ENCODE peak calls at places on chromosome 11, in nine cellular contexts. E, T, G, H, M, P, I, C and X are unnamed samples.

GRCh38 chr11:93988912-93989311 is 32.2 kb upstream of the HEPHL1 start:
- DNase-seq in G (no peak), T (no peak), I (no peak), C (no peak), H (no peak), P (no peak), M (no peak), E (no peak), X (no peak)

GRCh38 chr11:61022311-61023085 is 51.0 kb downstream of the CD6 start:
- DNase-seq in C (no peak), P (no peak), G (no peak), I (no peak), H (no peak), E (no peak), T (peak), M (no peak), X (no peak)

GRCh38 chr11:69918231-69918937 is 99.2 kb upstream of the FGF3 start:
- DNase-seq in C (no peak), T (no peak), E (no peak), P (no peak), M (no peak), H (no peak), G (no peak), I (no peak), X (no peak)

GRCh38 chr11:14411818-14412217 is 52.8 kb upstream of the RRAS2 start:
- DNase-seq in H (no peak), M (no peak), E (no peak), T (no peak), P (no peak), G (no peak), C (no peak), I (no peak), X (no peak)

GRCh38 chr11:15750535-15751297 is 605.6 kb downstream of the SOX6 start:
- DNase-seq in H (no peak), G (no peak), E (no peak), T (no peak), I (no peak), M (peak), C (no peak), P (no peak), X (no peak)

GRCh38 chr11:34787899-34788298 is 128.3 kb downstream of the APIP start:
- DNase-seq in C (no peak), P (no peak), G (no peak), M (no peak), E (no peak), T (no peak), I (no peak), H (no peak), X (no peak)

GRCh38 chr11:15770798-15771414 is 585.4 kb downstream of the SOX6 start:
- DNase-seq in G (peak), E (peak), C (no peak), T (peak), P (peak), H (no peak), M (no peak), I (no peak), X (no peak)

GRCh38 chr11:93494341-93494740 is 48.9 kb downstream of the SMCO4 start:
- DNase-seq in C (no peak), T (no peak), E (no peak), H (no peak), P (no peak), M (no peak), I (no peak), G (no peak), X (no peak)

GRCh38 chr11:32586576-32587190 is 3.1 kb downstream of the EIF3M start:
- DNase-seq in I (no peak), P (peak), C (no peak), E (peak), G (peak), M (no peak), H (no peak), T (no peak), X (no peak)

GRCh38 chr11:70005107-70005818 is 72.9 kb upstream of the ANO1 start:
- DNase-seq in G (no peak), T (peak), E (no peak), P (no peak), C (no peak), M (no peak), H (no peak), I (no peak), X (no peak)

GRCh38 chr11:114171257-114172054 is 111.9 kb downstream of the ZBTB16 start:
- DNase-seq in T (no peak), G (no peak), C (no peak), M (no peak), I (no peak), H (no peak), E (no peak), P (no peak), X (no peak)